ENCODE peak calls at places on chromosome 2, in ten cellular contexts. R is sigmoid colon, S is A549, K is K562, V is tibial nerve, W is ovary, P is stomach, M is suprapubic skin, H is transverse colon, A is GM12878. T is an unnamed sample.

GRCh38 chr2:239489481-239489880 is 88.7 kb upstream of the HDAC4 start:
- DNase-seq in A (no peak), V (no peak), H (no peak), M (no peak), K (no peak), P (no peak), W (no peak), R (no peak), S (no peak), T (no peak)

GRCh38 chr2:239257511-239257937 is 143.3 kb downstream of the HDAC4 start:
- DNase-seq in K (peak), S (no peak), A (no peak), M (peak), R (peak), W (no peak), H (no peak), P (no peak), V (no peak), T (no peak)

GRCh38 chr2:6916736-6917070 is 509 bp upstream of the RNF144A start:
- DNase-seq in K (no peak), M (no peak), H (no peak), V (no peak), S (no peak), P (no peak), W (no peak), R (no peak), A (no peak), T (no peak)

GRCh38 chr2:121810959-121811853 is 55.8 kb downstream of the TSN start:
- DNase-seq in S (peak), R (peak), W (peak), P (peak), M (no peak), H (peak), A (no peak), K (peak), V (peak), T (no peak)

GRCh38 chr2:122139739-122140138 is 384.3 kb downstream of the TSN start:
- DNase-seq in H (no peak), V (no peak), W (no peak), S (no peak), P (no peak), M (no peak), R (no peak), A (no peak), K (no peak), T (peak)

GRCh38 chr2:171166328-171166983 is 5.8 kb upstream of the TLK1 start:
- DNase-seq in H (no peak), R (no peak), A (no peak), K (no peak), W (no peak), S (no peak), P (no peak), M (no peak), V (no peak), T (no peak)

GRCh38 chr2:224023188-224023587 is 15.9 kb downstream of the SERPINE2 start:
- DNase-seq in M (no peak), S (peak), W (no peak), P (no peak), K (no peak), R (no peak), H (no peak), V (no peak), A (no peak), T (no peak)

GRCh38 chr2:108383146-108383830 is 5.5 kb downstream of the SULT1C4 start:
- DNase-seq in S (no peak), K (no peak), V (no peak), P (no peak), W (no peak), M (no peak), H (no peak), R (no peak), A (no peak), T (no peak)

GRCh38 chr2:157061799-157062198 is 195.7 kb upstream of the GALNT5 start:
- DNase-seq in W (no peak), K (no peak), V (no peak), A (peak), H (no peak), R (no peak), P (no peak), S (no peak), M (no peak), T (no peak)

GRCh38 chr2:1459727-1460126 is 46.5 kb downstream of the TPO start:
- DNase-seq in K (no peak), S (no peak), W (no peak), M (no peak), P (no peak), A (no peak), R (no peak), V (no peak), H (no peak), T (no peak)

GRCh38 chr2:133293544-133294270 is 274.6 kb downstream of the NCKAP5 start:
- DNase-seq in W (no peak), K (no peak), A (no peak), M (no peak), S (no peak), V (no peak), H (no peak), R (no peak), P (no peak), T (no peak)

GRCh38 chr2:179861777-179862117 is 335 bp upstream of the ZNF385B start:
- DNase-seq in A (no peak), V (no peak), H (no peak), S (no peak), P (no peak), K (no peak), M (no peak), W (no peak), R (no peak), T (no peak)

GRCh38 chr2:55010915-55011314 is 39.3 kb downstream of the RTN4 start:
- DNase-seq in W (no peak), K (no peak), R (no peak), P (no peak), M (peak), S (peak), V (no peak), A (no peak), H (no peak), T (no peak)

GRCh38 chr2:170812716-170813585 is 3.7 kb upstream of the GAD1 start:
- DNase-seq in A (no peak), S (peak), W (peak), V (no peak), M (no peak), P (no peak), H (no peak), R (no peak), K (peak), T (no peak)

GRCh38 chr2:179106342-179107178 is 56.6 kb upstream of the CCDC141 start:
- DNase-seq in V (no peak), P (peak), H (no peak), S (peak), R (peak), A (peak), W (no peak), K (no peak), M (peak), T (peak)

GRCh38 chr2:6822394-6822793 is 43.3 kb downstream of the CMPK2 start:
- DNase-seq in A (no peak), M (no peak), W (no peak), K (no peak), R (no peak), S (no peak), V (no peak), P (no peak), H (no peak), T (no peak)

GRCh38 chr2:196403471-196403870 is 232.1 kb upstream of the STK17B start:
- DNase-seq in R (no peak), H (no peak), W (no peak), V (no peak), A (no peak), P (no peak), M (no peak), S (no peak), K (no peak), T (no peak)

GRCh38 chr2:56117764-56118163 is 66.0 kb upstream of the CCDC85A start:
- DNase-seq in M (no peak), A (no peak), P (no peak), S (no peak), R (no peak), K (no peak), H (no peak), V (no peak), W (no peak), T (no peak)

GRCh38 chr2:200765139-200765951 is 46.4 kb upstream of the BZW1 start:
- DNase-seq in K (no peak), W (no peak), R (no peak), M (no peak), H (no peak), P (no peak), S (peak), V (no peak), A (no peak), T (no peak)

GRCh38 chr2:218984239-218985020 is 554 bp downstream of the FEV start:
- DNase-seq in H (no peak), P (no peak), K (no peak), M (peak), A (no peak), W (no peak), V (no peak), R (peak), S (no peak), T (peak)
- TF ChIP-seq EP300 in H (no peak), P (no peak), K (no peak), M (no peak), A (no peak), W (no peak), V (no peak), R (no peak), S (no peak), T (no peak)

GRCh38 chr2:29460191-29460590 is 345.0 kb downstream of the CLIP4 start:
- DNase-seq in S (no peak), V (no peak), H (no peak), M (no peak), K (no peak), A (no peak), R (no peak), W (no peak), P (no peak), T (no peak)

GRCh38 chr2:29463181-29463900 is 348.1 kb downstream of the CLIP4 start:
- DNase-seq in P (no peak), V (no peak), H (no peak), K (no peak), R (no peak), A (no peak), W (no peak), M (no peak), S (no peak), T (no peak)

GRCh38 chr2:29462293-29462692 is 347.1 kb downstream of the CLIP4 start:
- DNase-seq in V (no peak), A (no peak), W (no peak), P (no peak), S (no peak), R (no peak), H (no peak), K (no peak), M (no peak), T (no peak)

GRCh38 chr2:29456429-29456828 is 341.2 kb downstream of the CLIP4 start:
- DNase-seq in H (no peak), K (no peak), R (no peak), W (no peak), S (no peak), V (no peak), P (no peak), M (no peak), A (no peak), T (no peak)

DNA sequence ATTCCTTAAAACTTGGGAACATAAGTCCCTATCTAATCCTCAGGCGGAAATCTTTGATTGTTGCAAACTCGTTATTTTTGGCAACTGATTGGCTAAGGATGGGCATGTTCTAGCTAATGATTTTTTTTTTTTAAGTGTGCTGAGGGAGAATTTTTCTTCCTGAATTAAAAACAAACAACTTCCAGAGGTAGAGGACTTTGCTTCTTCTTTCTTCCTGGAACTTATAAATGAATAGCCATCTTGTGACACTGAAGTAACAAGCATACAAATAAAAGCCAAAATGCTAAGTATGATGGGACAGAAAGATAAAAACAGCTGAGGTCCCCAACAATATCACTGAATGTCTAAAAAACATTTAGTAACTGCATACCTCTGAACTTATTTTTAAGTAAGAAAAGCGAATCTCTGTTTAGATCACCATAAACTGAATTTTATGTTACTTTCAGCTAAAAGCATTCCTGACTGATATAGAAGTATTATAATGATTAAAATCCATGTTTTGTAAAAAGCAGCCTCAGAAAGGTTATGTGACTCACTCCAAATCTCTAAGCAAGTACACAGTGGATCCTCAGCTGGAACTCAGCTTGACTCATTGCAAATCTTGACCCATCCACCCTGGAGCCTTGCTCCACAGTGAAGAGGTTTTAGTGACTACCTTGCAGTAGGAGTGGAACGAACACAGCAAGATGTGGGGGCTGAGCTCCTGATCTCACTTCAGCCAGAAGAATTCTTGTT is 344.4 kb downstream of the CLIP4 start:
- DNase-seq in V (no peak), S (no peak), K (no peak), P (no peak), H (no peak), R (no peak), A (no peak), W (no peak), M (no peak), T (no peak)
- TF ChIP-seq EP300 in V (no peak), S (no peak), K (no peak), P (no peak), H (no peak), R (no peak), A (no peak), W (no peak), M (no peak), T (no peak)

GRCh38 chr2:138997849-138998517 is 217.8 kb upstream of the NXPH2 start:
- DNase-seq in K (no peak), S (no peak), A (no peak), V (no peak), R (no peak), H (no peak), P (no peak), W (no peak), M (no peak), T (no peak)
- TF ChIP-seq EP300 in K (no peak), S (no peak), A (no peak), V (no peak), R (no peak), H (no peak), P (no peak), W (no peak), M (no peak), T (no peak)

GRCh38 chr2:160352492-160352891 is 141.1 kb downstream of the RBMS1 start:
- DNase-seq in V (no peak), H (no peak), W (no peak), A (no peak), R (no peak), S (peak), K (no peak), M (no peak), P (no peak), T (no peak)
- TF ChIP-seq EP300 in V (no peak), H (no peak), W (no peak), A (no peak), R (no peak), S (peak), K (no peak), M (no peak), P (no peak), T (no peak)

DNA sequence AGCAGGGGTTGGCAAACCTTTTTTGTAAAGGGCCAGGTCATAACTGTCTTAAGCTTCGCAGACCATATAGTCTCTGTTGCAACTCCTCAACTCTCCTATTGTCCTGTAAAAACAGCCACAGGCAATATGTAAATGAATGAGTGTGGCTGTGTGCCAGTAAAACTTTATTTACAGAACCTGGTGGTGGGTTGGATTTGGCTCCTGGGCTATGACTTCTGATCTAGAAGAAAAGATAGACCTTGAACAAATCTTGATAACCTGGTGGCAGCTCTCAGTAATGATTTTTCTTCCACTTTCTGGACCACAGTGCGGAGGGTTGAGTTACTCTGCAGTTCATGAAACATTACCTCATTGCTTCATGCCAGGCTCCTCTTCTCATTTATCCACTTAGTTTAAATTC is 139.3 kb downstream of the MYCN start:
- DNase-seq in R (no peak), P (no peak), S (no peak), H (no peak), W (no peak), A (no peak), K (no peak), V (no peak), M (no peak), T (no peak)
- TF ChIP-seq EP300 in R (no peak), P (no peak), S (no peak), H (no peak), W (no peak), A (no peak), K (no peak), V (no peak), M (no peak), T (no peak)

GRCh38 chr2:158634627-158635026 is 160.5 kb upstream of the DAPL1 start:
- DNase-seq in H (no peak), R (no peak), S (no peak), P (no peak), M (no peak), A (no peak), K (no peak), V (no peak), W (no peak), T (no peak)

GRCh38 chr2:158635961-158636601 is 159.0 kb upstream of the DAPL1 start:
- DNase-seq in K (no peak), A (no peak), H (no peak), M (no peak), S (no peak), R (no peak), W (no peak), P (no peak), V (no peak), T (no peak)

GRCh38 chr2:158633261-158633660 is 161.9 kb upstream of the DAPL1 start:
- DNase-seq in V (no peak), M (no peak), W (no peak), K (no peak), R (no peak), H (no peak), P (no peak), A (no peak), S (no peak), T (no peak)

GRCh38 chr2:158637357-158637756 is 157.8 kb upstream of the DAPL1 start:
- DNase-seq in M (no peak), W (no peak), H (no peak), S (no peak), K (no peak), R (no peak), V (no peak), P (no peak), A (no peak), T (no peak)
- TF ChIP-seq EP300 in M (no peak), W (no peak), H (no peak), S (no peak), K (no peak), R (no peak), V (no peak), P (no peak), A (no peak), T (no peak)

GRCh38 chr2:74425523-74425922 is 4.0 kb downstream of the WDR54 start:
- DNase-seq in W (no peak), S (no peak), P (no peak), H (no peak), K (no peak), A (no peak), M (peak), R (peak), V (no peak), T (no peak)
- TF ChIP-seq EP300 in W (no peak), S (no peak), P (no peak), H (no peak), K (no peak), A (no peak), M (no peak), R (no peak), V (no peak), T (no peak)

GRCh38 chr2:218671654-218672566 is at the start of the genes RNF25 and STK36:
- DNase-seq in V (peak), A (peak), K (peak), W (peak), H (peak), R (peak), S (peak), M (peak), P (peak), T (peak)

GRCh38 chr2:218671077-218671653 is 637 bp downstream of the RNF25 start:
- DNase-seq in V (no peak), A (no peak), S (peak), R (peak), W (no peak), M (no peak), H (no peak), K (no peak), P (no peak), T (no peak)
- TF ChIP-seq EP300 in V (no peak), A (no peak), S (no peak), R (no peak), W (no peak), M (no peak), H (no peak), K (no peak), P (no peak), T (no peak)

DNA sequence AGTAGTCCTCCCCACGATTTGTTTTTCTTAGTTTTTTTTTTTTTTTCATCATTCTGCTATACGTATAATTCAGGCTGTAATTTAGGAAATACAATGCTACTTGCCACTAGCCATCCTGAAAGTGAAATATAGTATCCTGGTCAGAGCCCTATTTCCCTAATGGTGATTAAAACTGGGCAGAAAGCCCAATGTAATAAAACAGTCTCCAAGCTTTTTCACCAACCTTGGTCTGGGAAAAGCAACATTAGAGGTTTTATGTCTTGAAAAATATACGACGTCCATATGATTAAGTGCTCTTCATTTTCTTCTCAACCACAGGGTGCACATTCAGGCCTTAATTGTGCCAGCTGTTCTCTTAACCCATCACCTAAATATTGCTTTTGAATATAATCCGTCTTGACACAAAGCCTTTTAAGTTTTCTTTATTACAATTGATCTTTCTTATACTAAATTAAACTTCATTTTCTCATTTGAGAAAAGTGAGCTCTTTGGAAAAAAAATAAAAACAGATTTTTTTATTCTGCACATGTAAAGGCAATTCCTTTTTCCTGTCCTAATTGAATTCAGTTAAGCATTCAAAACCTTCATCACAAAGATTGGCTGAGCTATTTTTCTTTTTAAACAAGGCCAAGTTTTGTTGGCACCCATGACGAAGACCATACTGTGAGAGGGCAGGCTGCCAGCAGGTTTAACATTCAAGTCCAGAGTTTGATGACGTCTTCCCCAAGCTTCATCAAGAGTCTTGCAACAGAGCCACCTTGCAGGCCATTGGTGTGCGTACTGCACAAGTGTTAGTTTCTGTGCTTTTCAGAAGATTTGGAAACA is 52.7 kb downstream of the MAP2 start:
- DNase-seq in P (peak), M (no peak), S (peak), H (no peak), W (no peak), V (no peak), A (no peak), K (no peak), R (peak), T (peak)
- TF ChIP-seq EP300 in P (no peak), M (no peak), S (no peak), H (no peak), W (no peak), V (no peak), A (no peak), K (no peak), R (no peak), T (no peak)